ENCODE peak calls at places on chromosomes 5 and 9, in eight cellular contexts. T is heart left ventricle, G is BJ, S is pancreas, I is stomach, P is PC-3, B is H9, F is IMR-90. A is an unnamed sample.

GRCh38 chr9:109440797-109441287 is 57.3 kb downstream of the PTPN3 start:
- DNase-seq in G (peak), F (peak), P (peak), I (peak), T (no peak), B (peak), S (no peak), A (peak)

GRCh38 chr9:19720374-19720773 is 68.5 kb downstream of the SLC24A2 start:
- DNase-seq in I (no peak), B (no peak), P (peak), G (no peak), T (no peak), F (peak), S (no peak), A (no peak)

GRCh38 chr5:175467983-175468698 is 10.2 kb upstream of the SFXN1 start:
- DNase-seq in T (no peak), S (no peak), B (no peak), I (no peak), P (no peak), G (no peak), F (no peak), A (no peak)

GRCh38 chr9:132238992-132239391 is 77.1 kb downstream of the NTNG2 start:
- DNase-seq in B (no peak), P (no peak), T (no peak), G (no peak), I (no peak), S (no peak), F (no peak), A (no peak)

GRCh38 chr9:134010774-134011173 is 14.5 kb upstream of the BRD3OS start:
- DNase-seq in P (no peak), T (no peak), I (peak), S (peak), B (no peak), F (no peak), G (no peak), A (no peak)

GRCh38 chr5:136062563-136063274 is 33.9 kb downstream of the TGFBI start:
- DNase-seq in I (no peak), S (no peak), G (no peak), B (peak), P (peak), T (no peak), F (peak), A (no peak)

GRCh38 chr5:1179383-1179715 is 22.0 kb upstream of the SLC6A19 start:
- DNase-seq in F (no peak), I (no peak), G (no peak), P (no peak), T (peak), S (no peak), B (no peak), A (no peak)

GRCh38 chr9:96565684-96566360 is 53.8 kb downstream of the CDC14B start:
- DNase-seq in T (no peak), I (no peak), S (no peak), F (peak), P (no peak), G (no peak), B (no peak), A (no peak)

GRCh38 chr5:137032929-137033328 is 466.2 kb downstream of the SPOCK1 start:
- DNase-seq in B (peak), S (no peak), T (no peak), I (no peak), P (no peak), G (no peak), F (no peak), A (no peak)

GRCh38 chr5:121171834-121172233 is 679.8 kb upstream of the FTMT start:
- DNase-seq in S (no peak), G (no peak), B (no peak), F (no peak), P (peak), I (no peak), T (no peak), A (no peak)

GRCh38 chr5:56908942-56909293 is 478 bp upstream of the SETD9 start:
- DNase-seq in P (no peak), G (no peak), F (no peak), T (peak), I (no peak), B (no peak), S (peak), A (no peak)

GRCh38 chr5:80109549-80110478 is 74.7 kb downstream of the THBS4 start:
- DNase-seq in F (no peak), B (peak), S (no peak), T (peak), G (no peak), I (no peak), P (no peak), A (no peak)

GRCh38 chr9:107949058-107949457 is 459.5 kb upstream of the KLF4 start:
- DNase-seq in S (no peak), T (no peak), G (no peak), B (no peak), P (no peak), F (no peak), I (no peak), A (no peak)

GRCh38 chr5:124746916-124747769 is 704 bp upstream of the ZNF608 start:
- DNase-seq in F (peak), I (peak), B (peak), G (no peak), P (peak), T (peak), S (peak), A (peak)

GRCh38 chr5:8756498-8757084 is 789.3 kb downstream of the SEMA5A start:
- DNase-seq in T (no peak), P (peak), G (peak), B (peak), F (peak), S (no peak), I (no peak), A (no peak)

GRCh38 chr5:77129386-77129785 is 42.3 kb upstream of the ZBED3 start:
- DNase-seq in B (peak), G (no peak), T (no peak), F (peak), S (no peak), I (no peak), P (peak), A (no peak)

GRCh38 chr5:124040799-124041198 is 528.8 kb downstream of the CSNK1G3 start:
- DNase-seq in T (no peak), S (no peak), G (no peak), P (no peak), I (no peak), F (peak), B (no peak), A (no peak)

GRCh38 chr5:137415231-137415681 is 83.9 kb downstream of the SPOCK1 start:
- DNase-seq in G (peak), T (no peak), F (peak), P (peak), S (no peak), B (no peak), I (no peak), A (peak)

GRCh38 chr9:31137151-31137849 is 1247.1 kb upstream of the ACO1 start:
- DNase-seq in G (peak), S (no peak), P (peak), T (no peak), B (no peak), F (peak), I (peak), A (no peak)

GRCh38 chr5:175826980-175827379 is 44.4 kb upstream of the CPLX2 start:
- DNase-seq in I (no peak), S (no peak), G (no peak), P (no peak), F (no peak), T (no peak), B (no peak), A (no peak)

GRCh38 chr5:14063117-14063516 is 80.0 kb upstream of the TRIO start:
- DNase-seq in F (peak), S (no peak), T (no peak), P (no peak), B (no peak), I (no peak), G (no peak), A (no peak)

GRCh38 chr5:42612997-42613396 is 143.6 kb upstream of the CCDC152 start:
- DNase-seq in P (peak), F (peak), I (no peak), G (no peak), B (no peak), T (no peak), S (no peak), A (no peak)

GRCh38 chr5:95281211-95281610 is 3.7 kb downstream of the MCTP1 start:
- DNase-seq in G (no peak), T (no peak), F (peak), I (no peak), S (no peak), B (peak), P (peak), A (no peak)

GRCh38 chr5:116944171-116944570 is 369.5 kb upstream of the SEMA6A start:
- DNase-seq in S (no peak), G (peak), F (no peak), I (no peak), B (peak), T (no peak), P (no peak), A (no peak)

GRCh38 chr5:80204808-80205614 is 50.8 kb downstream of the SERINC5 start:
- DNase-seq in F (peak), P (no peak), B (no peak), T (no peak), S (peak), I (peak), G (no peak), A (no peak)

GRCh38 chr5:81852277-81853004 is 101.5 kb upstream of the SSBP2 start:
- DNase-seq in B (peak), P (no peak), T (peak), F (peak), G (no peak), S (peak), I (no peak), A (no peak)

GRCh38 chr5:78985407-78986223 is 505 bp upstream of the ARSB start:
- DNase-seq in F (peak), I (peak), S (no peak), T (peak), P (peak), B (peak), G (no peak), A (no peak)

GRCh38 chr9:123360161-123361085 is 4.4 kb downstream of the CRB2 start:
- DNase-seq in B (peak), F (no peak), I (peak), T (no peak), P (no peak), G (no peak), S (no peak), A (no peak)

GRCh38 chr5:156356238-156356637 is 29.3 kb downstream of the SGCD start:
- DNase-seq in S (no peak), G (no peak), T (no peak), F (peak), P (no peak), I (no peak), B (no peak), A (no peak)

GRCh38 chr5:173812811-173813550 is 75.2 kb upstream of the CPEB4 start:
- DNase-seq in T (no peak), B (no peak), F (peak), G (no peak), S (no peak), I (no peak), P (no peak), A (no peak)

GRCh38 chr5:1769752-1770442 is 29.7 kb downstream of the MRPL36 start:
- DNase-seq in B (no peak), I (no peak), G (no peak), S (peak), T (no peak), F (no peak), P (no peak), A (no peak)

GRCh38 chr9:88814521-88815101 is 176.7 kb upstream of the S1PR3 start:
- DNase-seq in S (no peak), T (peak), G (peak), I (no peak), B (no peak), P (no peak), F (peak), A (peak)

GRCh38 chr5:133538718-133539117 is 73.6 kb downstream of the FSTL4 start:
- DNase-seq in G (no peak), F (no peak), T (no peak), B (no peak), P (no peak), S (no peak), I (no peak), A (no peak)
- TF ChIP-seq CTCF in G (no peak), F (no peak), T (no peak), B (no peak), P (no peak), S (no peak), I (no peak), A (no peak)

GRCh38 chr9:104093162-104093561 is 947 bp upstream of the SMC2 start:
- DNase-seq in F (peak), G (no peak), S (no peak), T (no peak), P (no peak), B (no peak), I (no peak), A (no peak)

GRCh38 chr9:104091028-104091590 is 3.0 kb upstream of the SMC2 start:
- DNase-seq in G (no peak), P (peak), B (no peak), I (no peak), T (no peak), F (peak), S (no peak), A (no peak)

GRCh38 chr9:104090578-104090977 is 3.5 kb upstream of the SMC2 start:
- DNase-seq in G (no peak), B (no peak), S (no peak), T (no peak), F (no peak), I (no peak), P (no peak), A (no peak)

GRCh38 chr9:104092192-104092591 is 1.9 kb upstream of the SMC2 start:
- DNase-seq in I (no peak), P (no peak), F (no peak), T (no peak), G (no peak), S (no peak), B (no peak), A (no peak)

GRCh38 chr9:104091708-104092107 is 2.4 kb upstream of the SMC2 start:
- DNase-seq in G (no peak), T (peak), S (no peak), I (no peak), P (no peak), B (no peak), F (peak), A (no peak)
- TF ChIP-seq CTCF in G (no peak), T (peak), S (no peak), I (no peak), P (no peak), B (no peak), F (peak), A (no peak)

DNA sequence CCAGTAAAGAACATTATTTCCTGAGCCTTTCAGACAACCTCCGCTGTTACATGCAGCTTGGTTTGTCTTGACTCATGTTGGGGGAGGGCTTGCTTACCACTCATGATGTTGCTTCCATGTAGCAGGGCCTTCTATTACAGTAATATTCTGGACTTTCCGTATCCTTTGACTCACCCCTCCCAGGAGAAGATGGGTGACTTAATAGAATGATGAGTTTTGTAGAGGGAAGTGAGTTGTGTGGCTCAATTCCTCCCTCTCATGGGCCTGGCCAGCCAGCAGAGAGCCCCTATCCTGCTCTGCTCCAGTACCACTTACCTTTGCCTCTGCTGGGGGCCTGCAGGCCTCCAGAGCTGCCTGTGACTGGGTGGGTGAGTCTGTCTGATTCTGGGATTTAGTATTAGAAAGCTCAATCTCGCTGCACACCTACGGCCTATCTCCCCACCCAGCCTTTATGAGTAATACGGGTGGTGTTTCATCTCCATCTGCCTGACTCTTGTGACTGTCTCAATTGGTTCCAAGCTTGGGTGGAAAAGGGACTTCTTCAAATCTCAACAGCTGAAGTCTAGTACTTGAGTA is 52.6 kb upstream of the KLF9 start:
- DNase-seq in F (peak), T (no peak), P (peak), S (no peak), G (no peak), I (no peak), B (no peak), A (no peak)
- TF ChIP-seq CTCF in F (no peak), T (no peak), P (no peak), S (no peak), G (no peak), I (no peak), B (no peak), A (no peak)

DNA sequence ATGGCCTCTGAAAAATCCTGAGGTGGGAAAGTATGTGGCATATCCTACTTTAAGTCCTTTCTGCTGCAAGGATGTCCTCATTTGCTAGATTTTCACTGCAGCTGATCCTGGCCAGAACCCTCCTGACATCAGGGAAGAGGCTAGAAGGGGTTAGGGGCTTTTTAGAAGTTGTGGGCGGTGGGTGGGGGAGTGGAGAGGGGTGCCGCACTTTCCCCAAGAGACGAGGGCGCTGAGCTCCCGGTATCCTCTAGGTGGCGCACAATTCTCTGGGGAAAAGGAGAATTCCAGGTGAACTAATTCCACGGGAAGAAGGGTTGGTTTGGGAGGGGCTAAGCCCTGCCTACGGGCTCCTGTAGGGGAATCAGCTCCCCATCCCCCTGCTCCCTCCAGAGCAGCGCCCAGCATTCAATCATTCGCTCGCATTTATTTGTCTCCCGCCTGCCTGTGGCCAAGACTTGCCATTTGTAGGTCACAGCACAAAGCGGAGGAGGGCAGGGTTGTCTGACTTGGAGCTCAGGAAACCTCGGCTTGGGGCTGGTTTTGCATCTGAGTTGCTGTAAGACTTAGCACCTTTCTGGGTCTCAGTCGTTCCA is 42.9 kb upstream of the HAND1 start:
- DNase-seq in S (peak), P (peak), F (no peak), B (peak), G (no peak), T (no peak), I (no peak), A (no peak)
- TF ChIP-seq CTCF in S (peak), P (peak), F (peak), B (peak), G (peak), T (peak), I (peak), A (peak)